ENCODE peak calls at places on chromosomes 7 and 10, in five cellular contexts. N is GM23248; T is adrenal gland; M is cardiac muscle cell; X is CD8-positive, alpha-beta T cell. E is an unnamed sample.

GRCh38 chr7:130886438-130887135 is 152.6 kb upstream of the KLF14 start:
- DNase-seq in N (peak; percentile 44), T (no peak), M (no peak), X (no peak), E (no peak)

GRCh38 chr7:114988755-114989154 is 66.9 kb downstream of the MDFIC start:
- DNase-seq in N (peak; percentile 71), T (peak; percentile 85), M (peak; percentile 82), X (no peak), E (no peak)

GRCh38 chr10:131686781-131687419 is 213.9 kb upstream of the PPP2R2D start:
- DNase-seq in N (no peak), T (no peak), M (no peak), X (no peak), E (no peak)

GRCh38 chr10:97975598-97975997 is 54.8 kb downstream of the CRTAC1 start:
- DNase-seq in N (no peak), T (no peak), M (no peak), X (no peak), E (no peak)

GRCh38 chr10:47136866-47137265 is 163.1 kb upstream of the GDF10 start:
- DNase-seq in N (peak; percentile 59), T (no peak), M (peak; percentile 63), X (no peak), E (no peak)

GRCh38 chr10:116669080-116669479 is 48.3 kb downstream of the PNLIPRP2 start:
- DNase-seq in N (peak; percentile 68), T (no peak), M (no peak), X (no peak), E (no peak)

GRCh38 chr10:28410420-28411135 is 107.7 kb upstream of the MPP7 start:
- DNase-seq in N (no peak), T (no peak), M (peak; percentile 14), X (no peak), E (no peak)

GRCh38 chr10:71725998-71726672 is 6.6 kb upstream of the C10orf105 start:
- DNase-seq in N (peak; percentile 66), T (peak; percentile 21), M (peak; percentile 58), X (no peak), E (peak; percentile 63)

GRCh38 chr10:118042336-118042735 is 4.4 kb downstream of the RAB11FIP2 start:
- DNase-seq in N (no peak), T (no peak), M (no peak), X (no peak), E (no peak)

GRCh38 chr7:67644149-67644548 is 647.5 kb downstream of the TYW1 start:
- DNase-seq in N (no peak), T (peak; percentile 9), M (peak; percentile 9), X (no peak), E (no peak)

GRCh38 chr7:100801833-100802568 is 25.3 kb downstream of the EPHB4 start:
- DNase-seq in N (peak; percentile 83), T (peak; percentile 96), M (peak; percentile 76), X (no peak), E (peak; percentile 74)

GRCh38 chr7:106717254-106717996 is 56.5 kb upstream of the CCDC71L start:
- DNase-seq in N (no peak), T (no peak), M (no peak), X (no peak), E (no peak)

GRCh38 chr7:45055016-45055415 is 33.8 kb downstream of the NACAD start:
- DNase-seq in N (no peak), T (no peak), M (no peak), X (no peak), E (no peak)

GRCh38 chr7:45176886-45177731 is 19.5 kb downstream of the RAMP3 start:
- DNase-seq in N (no peak), T (no peak), M (no peak), X (no peak), E (no peak)

GRCh38 chr7:121109145-121109544 is 120.6 kb downstream of the CPED1 start:
- DNase-seq in N (no peak), T (no peak), M (no peak), X (no peak), E (no peak)

GRCh38 chr10:30999084-30999712 is 32.5 kb downstream of the ZNF438 start:
- DNase-seq in N (peak; percentile 79), T (peak; percentile 56), M (peak; percentile 41), X (no peak), E (peak; percentile 92)

GRCh38 chr7:157411580-157411979 is 74.8 kb downstream of the DNAJB6 start:
- DNase-seq in N (no peak), T (no peak), M (no peak), X (no peak), E (no peak)

GRCh38 chr10:50326757-50327701 is 75.7 kb upstream of the ASAH2 start:
- DNase-seq in N (peak; percentile 80), T (peak; percentile 32), M (peak; percentile 85), X (no peak), E (no peak)

GRCh38 chr10:83538047-83538446 is 601.3 kb upstream of the GHITM start:
- DNase-seq in N (no peak), T (no peak), M (no peak), X (no peak), E (no peak)

GRCh38 chr7:94909023-94909466 is 1.7 kb downstream of the PPP1R9A start:
- DNase-seq in N (no peak), T (no peak), M (no peak), X (no peak), E (no peak)

GRCh38 chr10:110918269-110918632 is 729 bp downstream of the BBIP1 start:
- DNase-seq in N (peak; percentile 99), T (peak; percentile 97), M (no peak), X (no peak), E (peak; percentile 83)

GRCh38 chr7:49928787-49929186 is 155.3 kb downstream of the VWC2 start:
- DNase-seq in N (no peak), T (no peak), M (no peak), X (no peak), E (no peak)

GRCh38 chr7:131745645-131746248 is 189.3 kb upstream of the PODXL start:
- DNase-seq in N (peak; percentile 71), T (peak; percentile 12), M (peak; percentile 60), X (no peak), E (no peak)

GRCh38 chr10:71087622-71088021 is 124.7 kb upstream of the UNC5B start:
- DNase-seq in N (no peak), T (no peak), M (no peak), X (peak; percentile 15), E (no peak)

GRCh38 chr10:75658915-75659314 is 227.5 kb downstream of the LRMDA start:
- DNase-seq in N (no peak), T (no peak), M (no peak), X (no peak), E (no peak)

GRCh38 chr7:94654764-94655561 is 970 bp downstream of the SGCE start:
- DNase-seq in N (peak; percentile 75), T (peak; percentile 52), M (peak; percentile 65), X (no peak), E (no peak)

GRCh38 chr7:27890205-27890849 is 150.4 kb downstream of the TAX1BP1 start:
- DNase-seq in N (no peak), T (no peak), M (no peak), X (no peak), E (no peak)

GRCh38 chr10:51422311-51423120 is 276.9 kb downstream of the CSTF2T start:
- DNase-seq in N (peak; percentile 77), T (peak; percentile 83), M (peak; percentile 81), X (no peak), E (peak; percentile 2)

GRCh38 chr10:124093076-124093773 is at the start of gene CHST15:
- DNase-seq in N (peak; percentile 38), T (peak; percentile 51), M (peak; percentile 77), X (no peak), E (no peak)

GRCh38 chr10:124095096-124095495 is 1.7 kb upstream of the CHST15 start:
- DNase-seq in N (no peak), T (no peak), M (no peak), X (no peak), E (no peak)

GRCh38 chr10:124096494-124096893 is 3.1 kb upstream of the CHST15 start:
- DNase-seq in N (no peak), T (no peak), M (no peak), X (no peak), E (no peak)

GRCh38 chr10:124092270-124093075 is 925 bp downstream of the CHST15 start:
- DNase-seq in N (peak; percentile 37), T (peak; percentile 67), M (peak; percentile 54), X (no peak), E (no peak)

GRCh38 chr10:124094419-124094785 is 1.0 kb upstream of the CHST15 start:
- DNase-seq in N (no peak), T (peak; percentile 62), M (no peak), X (no peak), E (no peak)
- H3K27ac ChIP-seq in N (no peak overlapping the region), T (peak overlapping the region; percentile 97), M (no peak overlapping the region), X (no peak overlapping the region), E (no peak overlapping the region)

GRCh38 chr7:19056305-19056704 is 61.1 kb downstream of the TWIST1 start:
- DNase-seq in N (no peak), T (no peak), M (no peak), X (no peak), E (no peak)
- H3K27ac ChIP-seq in N (no peak overlapping the region), T (no peak overlapping the region), M (no peak overlapping the region), X (no peak overlapping the region), E (no peak overlapping the region)

DNA sequence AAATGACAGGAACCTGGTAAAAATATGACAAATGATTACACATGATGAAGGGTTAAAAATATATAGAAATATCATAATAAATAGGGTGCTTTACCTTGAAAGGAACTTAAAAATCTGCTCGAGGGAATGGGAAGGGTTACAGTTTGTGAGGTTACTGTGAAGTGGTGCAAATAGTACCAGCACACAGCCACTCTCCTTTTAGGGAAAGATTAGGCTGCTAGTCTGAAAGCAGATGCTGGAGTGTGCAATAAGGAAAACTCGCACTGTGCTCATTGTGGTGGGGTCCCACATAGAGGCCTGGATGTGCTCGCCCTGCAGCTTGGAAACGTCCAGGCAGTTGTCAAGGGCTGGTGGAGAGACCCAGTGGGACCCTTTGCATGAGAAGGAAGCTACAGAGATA is 145.9 kb upstream of the TBX20 start:
- DNase-seq in N (no peak), T (no peak), M (no peak), X (no peak), E (no peak)
- H3K27ac ChIP-seq in N (no peak overlapping the region), T (no peak overlapping the region), M (no peak overlapping the region), X (no peak overlapping the region), E (no peak overlapping the region)

GRCh38 chr7:74462707-74463100 is 9.0 kb downstream of the GTF2IRD1 start:
- DNase-seq in N (no peak), T (no peak), M (no peak), X (no peak), E (no peak)

GRCh38 chr7:74464931-74465906 is 11.5 kb downstream of the GTF2IRD1 start:
- DNase-seq in N (no peak), T (no peak), M (no peak), X (no peak), E (no peak)

GRCh38 chr7:74466196-74466813 is 12.6 kb downstream of the GTF2IRD1 start:
- DNase-seq in N (no peak), T (peak; percentile 90), M (no peak), X (no peak), E (no peak)

GRCh38 chr7:74470504-74470903 is 16.8 kb downstream of the GTF2IRD1 start:
- DNase-seq in N (no peak), T (no peak), M (no peak), X (no peak), E (no peak)

GRCh38 chr7:74467876-74468275 is 14.2 kb downstream of the GTF2IRD1 start:
- DNase-seq in N (no peak), T (no peak), M (no peak), X (no peak), E (no peak)
- H3K27ac ChIP-seq in N (no peak overlapping the region), T (no peak overlapping the region), M (peak overlapping the region; percentile 48), X (no peak overlapping the region), E (no peak overlapping the region)

E was measured in HL-60.